ENCODE peak calls at places on chromosomes 5 and 9, in eight cellular contexts. B is breast epithelium, I is mammary epithelial cell, Q is H1, C is WTC11, D is AG04450, M is A549, N is GM13976. P is an unnamed sample.

GRCh38 chr9:112866662-112867274 is 23.9 kb downstream of the SLC46A2 start:
- DNase-seq in B (no peak), I (peak), Q (no peak), C (peak), D (no peak), M (no peak), N (no peak), P (no peak)

GRCh38 chr5:124719346-124719967 is 27.0 kb downstream of the ZNF608 start:
- DNase-seq in B (no peak), I (no peak), Q (no peak), C (no peak), D (no peak), M (no peak), N (no peak), P (no peak)

GRCh38 chr9:77820293-77820954 is 172.3 kb upstream of the GNA14 start:
- DNase-seq in B (no peak), I (peak), Q (no peak), C (no peak), D (peak), M (peak), N (no peak), P (no peak)

GRCh38 chr5:142246263-142246662 is 78.6 kb downstream of the SPRY4 start:
- DNase-seq in B (no peak), I (peak), Q (no peak), C (no peak), D (peak), M (no peak), N (no peak), P (no peak)

GRCh38 chr5:180647941-180648500 is 1.4 kb downstream of the FLT4 start:
- DNase-seq in B (no peak), I (no peak), Q (no peak), C (no peak), D (no peak), M (no peak), N (no peak), P (no peak)

GRCh38 chr5:53817183-53817582 is 256.7 kb downstream of the NDUFS4 start:
- DNase-seq in B (no peak), I (no peak), Q (no peak), C (no peak), D (no peak), M (no peak), N (no peak), P (no peak)

GRCh38 chr5:134070648-134070978 is 43.9 kb upstream of the TCF7 start:
- DNase-seq in B (no peak), I (peak), Q (no peak), C (no peak), D (no peak), M (no peak), N (no peak), P (no peak)

GRCh38 chr9:125522328-125522725 is 184.7 kb downstream of the MAPKAP1 start:
- DNase-seq in B (no peak), I (peak), Q (no peak), C (no peak), D (no peak), M (no peak), N (no peak), P (no peak)

GRCh38 chr5:96788112-96788749 is 19.5 kb downstream of the ERAP1 start:
- DNase-seq in B (no peak), I (no peak), Q (no peak), C (no peak), D (no peak), M (no peak), N (no peak), P (no peak)

GRCh38 chr9:91156451-91157234 is 205.1 kb downstream of the AUH start:
- DNase-seq in B (no peak), I (no peak), Q (no peak), C (no peak), D (no peak), M (no peak), N (no peak), P (no peak)

GRCh38 chr5:178126556-178126955 is 4.3 kb upstream of the RMND5B start:
- DNase-seq in B (no peak), I (no peak), Q (peak), C (peak), D (no peak), M (no peak), N (no peak), P (no peak)

GRCh38 chr5:173486355-173486754 is 130.1 kb downstream of the BOD1 start:
- DNase-seq in B (peak), I (no peak), Q (no peak), C (no peak), D (no peak), M (no peak), N (no peak), P (no peak)

GRCh38 chr5:107072967-107073366 is 597.8 kb downstream of the EFNA5 start:
- DNase-seq in B (no peak), I (peak), Q (no peak), C (no peak), D (no peak), M (no peak), N (no peak), P (no peak)

GRCh38 chr5:126868961-126869451 is 92.1 kb downstream of the LMNB1 start:
- DNase-seq in B (no peak), I (peak), Q (no peak), C (peak), D (no peak), M (no peak), N (peak), P (peak)

GRCh38 chr9:74036549-74037231 is 460.4 kb upstream of the RORB start:
- DNase-seq in B (no peak), I (no peak), Q (no peak), C (no peak), D (no peak), M (no peak), N (no peak), P (no peak)

GRCh38 chr9:98550206-98550820 is 158.4 kb downstream of the GABBR2 start:
- DNase-seq in B (no peak), I (no peak), Q (no peak), C (no peak), D (peak), M (no peak), N (no peak), P (no peak)

GRCh38 chr9:95055851-95056551 is 261.5 kb downstream of the FANCC start:
- DNase-seq in B (no peak), I (no peak), Q (no peak), C (no peak), D (peak), M (no peak), N (no peak), P (no peak)

GRCh38 chr9:89746385-89747116 is 141.7 kb downstream of the GADD45G start:
- DNase-seq in B (no peak), I (no peak), Q (no peak), C (no peak), D (no peak), M (no peak), N (no peak), P (no peak)

GRCh38 chr5:132927355-132927754 is 36.1 kb downstream of the AFF4 start:
- DNase-seq in B (no peak), I (no peak), Q (no peak), C (no peak), D (no peak), M (no peak), N (no peak), P (no peak)

GRCh38 chr9:93677641-93678136 is 101.3 kb downstream of the PHF2 start:
- DNase-seq in B (peak), I (no peak), Q (no peak), C (peak), D (no peak), M (no peak), N (no peak), P (no peak)

GRCh38 chr5:124773291-124774001 is 27.0 kb upstream of the ZNF608 start:
- DNase-seq in B (no peak), I (no peak), Q (no peak), C (no peak), D (no peak), M (no peak), N (no peak), P (no peak)

GRCh38 chr5:17229308-17229707 is 11.9 kb downstream of the BASP1 start:
- DNase-seq in B (no peak), I (no peak), Q (no peak), C (no peak), D (no peak), M (no peak), N (peak), P (no peak)

GRCh38 chr9:19074836-19075235 is 25.6 kb downstream of the RRAGA start:
- DNase-seq in B (no peak), I (peak), Q (no peak), C (no peak), D (no peak), M (no peak), N (no peak), P (no peak)

GRCh38 chr9:26066237-26066636 is 388.0 kb upstream of the TUSC1 start:
- DNase-seq in B (no peak), I (no peak), Q (no peak), C (no peak), D (no peak), M (no peak), N (no peak), P (no peak)

GRCh38 chr9:19127881-19128719 is 808 bp upstream of the PLIN2 start:
- DNase-seq in B (peak), I (no peak), Q (no peak), C (peak), D (no peak), M (no peak), N (no peak), P (peak)

GRCh38 chr5:143887901-143888648 is 76.1 kb downstream of the HMHB1 start:
- DNase-seq in B (no peak), I (no peak), Q (no peak), C (no peak), D (no peak), M (no peak), N (no peak), P (no peak)

GRCh38 chr5:93595420-93596136 is 12.6 kb downstream of the NR2F1 start:
- DNase-seq in B (no peak), I (no peak), Q (no peak), C (no peak), D (no peak), M (no peak), N (peak), P (no peak)

GRCh38 chr5:150278046-150278760 is 11.4 kb downstream of the CAMK2A start:
- DNase-seq in B (no peak), I (no peak), Q (no peak), C (no peak), D (no peak), M (no peak), N (no peak), P (no peak)

DNA sequence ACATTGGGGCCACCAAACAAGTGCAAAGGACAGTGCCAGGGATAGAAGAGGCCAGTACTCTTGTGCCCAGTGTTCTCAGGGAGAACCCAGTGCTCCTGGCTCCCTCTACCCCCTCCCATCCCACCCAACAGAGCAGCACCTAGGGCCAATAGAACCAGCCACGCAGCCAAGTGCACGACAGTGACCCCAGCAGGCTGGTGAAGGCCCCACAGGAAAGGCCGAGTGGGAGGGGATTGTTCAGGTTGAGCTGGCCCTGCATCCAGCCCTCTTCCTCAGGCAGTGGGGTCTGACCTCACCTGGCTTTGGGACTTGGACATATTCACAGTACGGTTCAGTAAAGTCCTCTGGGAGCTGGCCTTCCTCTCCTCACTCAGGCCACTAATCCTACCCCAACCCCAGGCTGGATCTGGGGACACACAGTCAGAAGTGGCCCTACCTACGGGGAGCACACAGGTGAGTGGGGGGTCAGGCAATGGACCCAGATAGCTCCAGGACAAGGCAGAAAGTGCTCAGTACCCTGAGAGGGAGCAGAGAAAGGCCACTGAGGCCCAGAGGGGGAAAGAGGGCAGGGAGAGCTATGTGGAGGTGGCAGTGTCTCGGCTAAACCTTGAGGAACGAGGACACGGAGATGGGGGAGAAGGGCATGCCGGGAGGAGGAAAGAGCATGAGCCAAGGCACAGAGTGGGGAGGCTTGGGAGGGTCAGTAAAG is 25.4 kb downstream of the POLR1E start:
- DNase-seq in B (no peak), I (no peak), Q (peak), C (peak), D (no peak), M (no peak), N (peak), P (peak)
- TF ChIP-seq CTCF in B (no peak), I (no peak), Q (peak), C (no peak), D (peak), M (no peak), N (peak), P (no peak)

GRCh38 chr5:170788626-170789304 is 5.2 kb downstream of the GABRP start:
- DNase-seq in B (no peak), I (no peak), Q (no peak), C (no peak), D (no peak), M (no peak), N (no peak), P (no peak)

GRCh38 chr5:170795154-170795553 is 11.6 kb downstream of the GABRP start:
- DNase-seq in B (no peak), I (no peak), Q (no peak), C (no peak), D (no peak), M (no peak), N (no peak), P (no peak)

GRCh38 chr5:170787216-170787615 is 3.7 kb downstream of the GABRP start:
- DNase-seq in B (no peak), I (no peak), Q (no peak), C (no peak), D (no peak), M (no peak), N (no peak), P (no peak)

GRCh38 chr5:170792878-170793277 is 9.4 kb downstream of the GABRP start:
- DNase-seq in B (no peak), I (no peak), Q (no peak), C (no peak), D (no peak), M (no peak), N (no peak), P (no peak)

DNA sequence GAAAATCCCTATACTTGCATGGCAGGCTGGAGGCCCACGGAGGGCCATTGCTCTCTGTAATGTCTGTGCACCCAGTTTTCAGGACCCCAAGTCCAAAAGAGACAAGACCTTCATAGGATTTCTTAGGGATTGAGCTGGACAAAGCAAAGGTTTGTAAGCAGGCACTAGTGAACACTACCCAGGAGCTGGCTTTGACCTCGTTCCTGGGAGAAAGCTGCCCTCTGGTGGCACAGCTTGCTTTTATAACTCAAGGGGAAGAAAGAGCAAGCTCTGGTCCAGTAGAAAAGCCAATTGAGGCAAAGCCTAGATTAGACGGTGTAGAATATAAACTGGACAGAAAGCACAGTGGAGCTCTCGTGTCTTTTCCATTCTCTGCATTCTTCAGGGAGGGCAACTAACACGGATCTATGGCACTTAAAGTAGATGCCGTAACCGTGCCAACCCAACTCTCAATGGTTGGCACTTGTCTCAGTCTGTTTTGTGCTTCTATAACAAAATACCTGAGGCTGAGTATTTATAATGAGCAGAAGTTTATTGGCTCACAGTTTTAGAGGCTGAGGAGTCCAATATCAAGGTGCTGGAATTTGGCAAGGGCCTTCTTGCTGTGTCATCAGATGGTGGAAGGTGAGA is 7.9 kb downstream of the GABRP start:
- DNase-seq in B (peak), I (peak), Q (no peak), C (peak), D (peak), M (peak), N (peak), P (peak)
- TF ChIP-seq CTCF in B (peak), I (peak), Q (peak), C (peak), D (peak), M (peak), N (peak), P (peak)

DNA sequence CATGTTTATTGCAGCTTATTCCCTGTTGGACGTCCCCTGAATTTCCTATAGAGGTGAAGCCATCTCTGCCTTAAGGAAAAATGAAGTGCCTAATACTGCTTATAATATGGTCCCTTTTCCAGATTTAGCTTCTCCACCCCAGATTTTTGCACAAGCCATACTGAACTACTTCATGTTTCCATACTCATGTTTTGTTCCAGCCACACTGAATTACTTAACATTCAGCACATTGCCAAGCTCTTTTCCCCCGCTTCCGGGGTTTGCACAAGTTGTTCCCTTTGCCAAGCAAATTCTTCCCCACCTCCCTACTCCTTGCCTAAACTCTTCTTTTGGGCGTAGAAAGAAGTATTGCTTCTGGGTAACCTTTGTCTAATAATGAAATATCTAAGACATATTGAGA is 1.7 kb upstream of the CNTRL start:
- DNase-seq in B (no peak), I (peak), Q (no peak), C (no peak), D (no peak), M (no peak), N (no peak), P (no peak)
- TF ChIP-seq CTCF in B (no peak), I (no peak), Q (no peak), C (no peak), D (no peak), M (no peak), N (no peak), P (no peak)

DNA sequence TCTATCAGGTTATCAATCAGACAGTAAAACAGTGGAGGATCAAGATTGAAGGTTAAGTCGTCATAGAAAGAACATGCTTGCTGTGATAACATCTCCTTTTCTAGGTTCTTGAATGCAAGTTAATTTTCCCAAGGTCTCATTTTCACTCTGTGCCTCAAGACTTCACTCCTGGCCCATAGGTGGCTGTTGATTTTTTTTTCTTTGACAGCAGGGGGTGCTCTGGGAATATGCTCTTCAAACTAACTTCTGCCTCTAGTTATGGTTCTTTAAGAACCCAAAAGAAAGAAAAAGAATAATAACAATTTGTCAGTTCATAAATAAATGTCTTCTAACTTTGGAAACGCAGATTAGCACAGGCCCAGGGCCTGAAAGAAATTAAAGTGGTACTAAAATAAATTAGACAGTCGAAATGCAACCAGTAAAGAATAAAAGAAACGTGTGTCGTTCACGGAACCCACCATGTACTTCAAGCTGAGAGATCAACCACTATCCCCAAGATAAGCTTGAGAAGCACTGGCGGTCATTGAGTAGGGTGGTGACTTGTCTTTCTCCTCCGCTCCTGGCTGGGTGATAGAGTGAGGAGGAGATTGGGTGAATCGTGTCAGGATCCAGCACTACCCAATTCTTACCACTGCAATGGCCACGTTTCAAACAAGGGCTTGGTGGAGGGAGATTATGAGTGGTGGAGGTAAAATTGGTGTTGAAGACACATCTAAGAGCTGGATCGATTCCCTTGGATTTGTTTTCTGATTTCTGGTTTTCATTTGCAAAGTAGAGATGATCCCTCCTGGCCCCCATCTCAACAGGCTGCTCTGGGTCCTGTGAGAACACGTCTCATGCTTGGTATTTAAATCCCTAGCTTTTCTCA is 93.4 kb upstream of the IRX4 start:
- DNase-seq in B (no peak), I (peak), Q (no peak), C (no peak), D (no peak), M (no peak), N (no peak), P (no peak)
- TF ChIP-seq CTCF in B (no peak), I (peak), Q (no peak), C (no peak), D (no peak), M (peak), N (no peak), P (no peak)